ENCODE peak calls at places on chromosomes 2 and 18, in four cellular contexts. C, X, G and F are unnamed samples.

GRCh38 chr2:172234716-172235661 is 132.3 kb upstream of the DLX2 start:
- DNase-seq in C (no peak), X (peak; percentile 24), G (no peak), F (no peak)

GRCh38 chr2:54429055-54429454 is 27.1 kb upstream of the SPTBN1 start:
- DNase-seq in G (no peak), C (no peak), X (no peak), F (no peak)

GRCh38 chr2:68196120-68196716 is 38.5 kb downstream of the PNO1 start:
- DNase-seq in C (no peak), X (peak; percentile 62), G (no peak), F (no peak)

GRCh38 chr2:234555616-234556249 is 58.9 kb upstream of the ARL4C start:
- DNase-seq in X (no peak), C (no peak), G (no peak), F (peak; percentile 34)

GRCh38 chr2:226554726-226555125 is 244.9 kb downstream of the IRS1 start:
- DNase-seq in C (no peak), X (no peak), G (no peak), F (no peak)

GRCh38 chr18:56235773-56236115 is 402.6 kb downstream of the TXNL1 start:
- DNase-seq in X (no peak), C (no peak), G (no peak), F (no peak)

GRCh38 chr2:177724398-177725287 is 332.1 kb downstream of the AGPS start:
- DNase-seq in X (peak; percentile 3), C (peak; percentile 3), G (no peak), F (no peak)

GRCh38 chr2:123165616-123166015 is 859.5 kb upstream of the CNTNAP5 start:
- DNase-seq in G (no peak), C (no peak), X (no peak), F (no peak)